ENCODE peak calls at places on chromosomes 13 and 19, in four cellular contexts. J is pancreas, E is thoracic aorta, X is tibial nerve. Z is an unnamed sample. For H3K27me3 and H3K4me1, the result is how much of the 10 kb centered on the place peaks cover.

GRCh38 chr19:41449865-41450178 is 6.9 kb downstream of the ERICH4 start:
- DNase-seq in J (no peak), E (no peak), X (no peak), Z (no peak)

GRCh38 chr13:26682606-26683005 is 78.0 kb downstream of the GPR12 start:
- DNase-seq in J (no peak), E (no peak), X (no peak), Z (no peak)

GRCh38 chr19:19823916-19824315 is 2.4 kb upstream of the ZNF506 start:
- DNase-seq in J (no peak), E (no peak), X (no peak), Z (no peak)

GRCh38 chr19:8459095-8459494 is 14.3 kb downstream of the HNRNPM start:
- DNase-seq in J (no peak), E (no peak), X (no peak), Z (no peak)

GRCh38 chr13:61812286-61812685 is 396.6 kb upstream of the PCDH20 start:
- DNase-seq in J (no peak), E (no peak), X (no peak), Z (no peak)

GRCh38 chr19:55777528-55777927 is 8.6 kb downstream of the RFPL4AL1 start:
- DNase-seq in J (no peak), E (no peak), X (no peak), Z (peak)

GRCh38 chr19:29560313-29561075 is 34.7 kb downstream of the VSTM2B start:
- DNase-seq in J (no peak), E (no peak), X (no peak), Z (no peak)

GRCh38 chr19:36051236-36051635 is 2.8 kb downstream of the THAP8 start:
- DNase-seq in J (no peak), E (no peak), X (no peak), Z (no peak)

GRCh38 chr13:36026556-36026955 is 104.6 kb downstream of the DCLK1 start:
- DNase-seq in J (no peak), E (no peak), X (no peak), Z (no peak)

GRCh38 chr19:54158812-54159351 is 639 bp downstream of the LENG1 start:
- DNase-seq in J (peak), E (no peak), X (no peak), Z (no peak)

GRCh38 chr13:20161275-20161950 is 561 bp upstream of the GJA3 start:
- DNase-seq in J (no peak), E (no peak), X (no peak), Z (no peak)

GRCh38 chr13:78102121-78102677 is 183.6 kb upstream of the EDNRB start:
- DNase-seq in J (no peak), E (no peak), X (peak), Z (no peak)

GRCh38 chr13:22837980-22838615 is 342.7 kb upstream of the SGCG start:
- DNase-seq in J (no peak), E (no peak), X (no peak), Z (no peak)

GRCh38 chr13:100573121-100573520 is 15.5 kb downstream of the GGACT start:
- DNase-seq in J (peak), E (no peak), X (peak), Z (peak)

GRCh38 chr19:10419200-10419645 is 1.1 kb upstream of the PDE4A start:
- DNase-seq in J (no peak), E (no peak), X (no peak), Z (no peak)

GRCh38 chr19:15358918-15359317 is 20.7 kb downstream of the AKAP8 start:
- DNase-seq in J (no peak), E (no peak), X (no peak), Z (no peak)

GRCh38 chr13:114062754-114063153 is 69.7 kb downstream of the RASA3 start:
- DNase-seq in J (no peak), E (no peak), X (no peak), Z (no peak)

GRCh38 chr13:73406454-73406853 is 347.6 kb downstream of the KLF5 start:
- DNase-seq in J (no peak), E (no peak), X (no peak), Z (no peak)

GRCh38 chr13:25249001-25249543 is 38.2 kb downstream of the MTMR6 start:
- DNase-seq in J (no peak), E (no peak), X (peak), Z (no peak)

GRCh38 chr19:23440791-23441190 is 45.5 kb upstream of the ZNF91 start:
- DNase-seq in J (no peak), E (no peak), X (no peak), Z (no peak)

GRCh38 chr13:78659450-78660110 is 625 bp upstream of the OBI1 start:
- DNase-seq in J (no peak), E (no peak), X (no peak), Z (no peak)

GRCh38 chr13:98740131-98740530 is 12.3 kb downstream of the SLC15A1 start:
- DNase-seq in J (no peak), E (no peak), X (no peak), Z (no peak)

GRCh38 chr19:12913011-12913561 is 6.0 kb downstream of the SYCE2 start:
- DNase-seq in J (peak), E (no peak), X (peak), Z (no peak)

GRCh38 chr19:51687791-51688664 is 5.1 kb upstream of the SPACA6 start:
- DNase-seq in J (peak), E (peak), X (peak), Z (no peak)

GRCh38 chr13:106161186-106161585 is 374.3 kb downstream of the EFNB2 start:
- DNase-seq in J (no peak), E (no peak), X (no peak), Z (no peak)

GRCh38 chr19:41821003-41821735 is 23.3 kb downstream of the LYPD4 start:
- DNase-seq in J (no peak), E (no peak), X (no peak), Z (peak)

GRCh38 chr13:93472897-93473296 is 246.3 kb downstream of the GPC6 start:
- DNase-seq in J (no peak), E (no peak), X (no peak), Z (no peak)

GRCh38 chr19:23116802-23117571 is at the start of gene ZNF730:
- DNase-seq in J (no peak), E (no peak), X (no peak), Z (no peak)

GRCh38 chr13:74325106-74325505 is 190.9 kb upstream of the KLF12 start:
- DNase-seq in J (no peak), E (no peak), X (peak), Z (no peak)

DNA sequence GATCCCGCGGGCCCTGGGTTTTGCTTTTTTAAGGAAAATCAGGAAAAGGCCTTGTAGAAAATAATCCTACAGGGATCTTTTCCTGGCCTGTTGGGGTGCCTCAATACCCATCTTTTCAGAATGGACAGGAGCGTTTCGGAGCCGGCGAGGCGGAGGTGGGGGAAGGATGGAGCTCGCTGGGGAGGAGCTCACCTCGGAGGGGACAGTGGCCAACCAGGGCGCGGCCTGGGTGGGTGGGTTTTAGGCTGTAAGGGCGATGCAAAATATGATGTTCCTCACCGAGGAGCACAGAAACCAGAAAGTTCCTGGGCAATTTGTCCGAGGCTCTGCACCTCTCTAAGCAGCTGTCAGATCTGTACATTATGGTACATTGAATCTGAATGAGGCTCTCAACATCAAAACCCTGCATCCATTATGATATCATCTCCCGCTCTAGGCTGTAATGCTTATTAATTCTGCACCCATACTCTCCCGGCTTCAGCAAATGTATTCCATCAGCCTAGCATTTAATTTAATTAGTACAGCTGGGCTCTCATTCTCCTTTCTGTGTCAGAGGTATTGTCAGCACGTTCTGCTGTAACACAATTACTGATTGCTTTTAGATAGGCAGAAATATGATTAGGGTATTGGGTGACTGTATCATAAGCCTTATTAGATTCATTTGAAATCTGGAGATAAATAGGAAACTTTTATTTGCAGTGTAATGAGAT is 90.3 kb upstream of the SOX1 start:
- DNase-seq in J (no peak), E (no peak), X (no peak), Z (no peak)
- H3K27me3 ChIP-seq in J (under half), E (under half), X (under half), Z (under half)

GRCh38 chr19:46347572-46347883 is 641 bp downstream of the PPP5C start:
- DNase-seq in J (no peak), E (no peak), X (no peak), Z (no peak)
- H3K27ac ChIP-seq in J (no peak), E (peak), X (no peak), Z (peak)

DNA sequence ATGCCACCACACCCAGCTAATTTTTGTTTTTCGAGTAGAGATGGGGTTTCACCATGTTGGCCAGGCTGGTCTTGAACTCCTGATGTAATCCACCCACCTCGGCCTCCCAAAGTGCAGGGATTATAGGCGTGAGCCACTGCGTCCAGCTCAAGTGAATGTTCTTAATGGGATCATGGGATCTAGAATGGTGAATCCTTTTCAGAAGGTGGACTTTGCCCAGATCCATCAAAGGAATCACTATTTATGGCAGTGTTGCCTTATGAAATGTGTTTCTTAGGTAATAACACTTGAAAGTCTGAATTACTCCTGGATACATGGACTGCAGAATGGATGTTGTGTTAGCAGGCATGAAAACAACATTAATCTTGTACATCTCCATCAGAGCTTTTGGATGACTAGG is 20.3 kb downstream of the ARHGAP35 start:
- DNase-seq in J (no peak), E (no peak), X (no peak), Z (no peak)
- H3K4me1 ChIP-seq in J (under half), E (under half), X (under half), Z (under half)

GRCh38 chr19:30799854-30800755 is 427.9 kb downstream of the ZNF536 start:
- DNase-seq in J (peak), E (no peak), X (peak), Z (no peak)
- H3K27me3 ChIP-seq in J (under half), E (under half), X (under half), Z (under half)

Z was measured in Panc1.